ENCODE peak calls at places on chromosomes 3 and 15, in six cellular contexts. One of them, this sample, is unnamed.

GRCh38 chr3:5428607-5429516 is 241.4 kb downstream of the EDEM1 start:
- DNase-seq in stimulated activated CD4-positive, alpha-beta T cell treated with anti-CD3 and anti-CD28 coated beads, Interleukin-4, amount 100 ng/mL, for 4 hours: no peak
- DNase-seq in fibroblast of lung: no peak
- DNase-seq in esophagus squamous epithelium: no peak
- DNase-seq in AG09309: no peak
- DNase-seq in NCI-H1105 treated with DMSO at 0.1 percent for 48 hours: no peak
- DNase-seq in this sample: no peak

GRCh38 chr3:52277972-52278509 is 408 bp downstream of the WDR82 start:
- DNase-seq in fibroblast of lung: peak; percentile 44
- DNase-seq in NCI-H1105 treated with DMSO at 0.1 percent for 48 hours: no peak
- DNase-seq in stimulated activated CD4-positive, alpha-beta T cell treated with anti-CD3 and anti-CD28 coated beads, Interleukin-4, amount 100 ng/mL, for 4 hours: peak; percentile 64
- DNase-seq in AG09309: no peak
- DNase-seq in esophagus squamous epithelium: no peak
- DNase-seq in this sample: no peak

GRCh38 chr15:62895139-62895866 is 147.2 kb upstream of the TPM1 start:
- DNase-seq in stimulated activated CD4-positive, alpha-beta T cell treated with anti-CD3 and anti-CD28 coated beads, Interleukin-4, amount 100 ng/mL, for 4 hours: no peak
- DNase-seq in fibroblast of lung: peak; percentile 79
- DNase-seq in NCI-H1105 treated with DMSO at 0.1 percent for 48 hours: no peak
- DNase-seq in esophagus squamous epithelium: no peak
- DNase-seq in AG09309: no peak
- DNase-seq in this sample: no peak

GRCh38 chr15:59170998-59171397 is 35.6 kb upstream of the LDHAL6B start:
- DNase-seq in AG09309: no peak
- DNase-seq in NCI-H1105 treated with DMSO at 0.1 percent for 48 hours: no peak
- DNase-seq in fibroblast of lung: no peak
- DNase-seq in stimulated activated CD4-positive, alpha-beta T cell treated with anti-CD3 and anti-CD28 coated beads, Interleukin-4, amount 100 ng/mL, for 4 hours: no peak
- DNase-seq in esophagus squamous epithelium: no peak
- DNase-seq in this sample: no peak

GRCh38 chr3:157533298-157533870 is 30.2 kb upstream of the VEPH1 start:
- DNase-seq in stimulated activated CD4-positive, alpha-beta T cell treated with anti-CD3 and anti-CD28 coated beads, Interleukin-4, amount 100 ng/mL, for 4 hours: no peak
- DNase-seq in AG09309: peak; percentile 76
- DNase-seq in esophagus squamous epithelium: no peak
- DNase-seq in fibroblast of lung: peak; percentile 83
- DNase-seq in NCI-H1105 treated with DMSO at 0.1 percent for 48 hours: no peak
- DNase-seq in this sample: no peak

GRCh38 chr15:69341356-69341755 is 42.6 kb downstream of the PAQR5 start:
- DNase-seq in AG09309: no peak
- DNase-seq in esophagus squamous epithelium: no peak
- DNase-seq in fibroblast of lung: no peak
- DNase-seq in NCI-H1105 treated with DMSO at 0.1 percent for 48 hours: no peak
- DNase-seq in stimulated activated CD4-positive, alpha-beta T cell treated with anti-CD3 and anti-CD28 coated beads, Interleukin-4, amount 100 ng/mL, for 4 hours: no peak
- DNase-seq in this sample: no peak

GRCh38 chr15:30956216-30956803 is 35.1 kb downstream of the MTMR10 start:
- DNase-seq in fibroblast of lung: peak; percentile 17
- DNase-seq in AG09309: peak; percentile 4
- DNase-seq in stimulated activated CD4-positive, alpha-beta T cell treated with anti-CD3 and anti-CD28 coated beads, Interleukin-4, amount 100 ng/mL, for 4 hours: no peak
- DNase-seq in NCI-H1105 treated with DMSO at 0.1 percent for 48 hours: no peak
- DNase-seq in esophagus squamous epithelium: no peak
- DNase-seq in this sample: no peak

GRCh38 chr15:40344631-40345120 is 3.9 kb upstream of the CCDC9B start:
- DNase-seq in NCI-H1105 treated with DMSO at 0.1 percent for 48 hours: peak; percentile 34
- DNase-seq in esophagus squamous epithelium: no peak
- DNase-seq in fibroblast of lung: peak; percentile 61
- DNase-seq in AG09309: no peak
- DNase-seq in stimulated activated CD4-positive, alpha-beta T cell treated with anti-CD3 and anti-CD28 coated beads, Interleukin-4, amount 100 ng/mL, for 4 hours: peak; percentile 60
- DNase-seq in this sample: no peak

GRCh38 chr3:107824822-107825371 is 265.9 kb downstream of the CD47 start:
- DNase-seq in AG09309: no peak
- DNase-seq in fibroblast of lung: no peak
- DNase-seq in NCI-H1105 treated with DMSO at 0.1 percent for 48 hours: no peak
- DNase-seq in esophagus squamous epithelium: no peak
- DNase-seq in stimulated activated CD4-positive, alpha-beta T cell treated with anti-CD3 and anti-CD28 coated beads, Interleukin-4, amount 100 ng/mL, for 4 hours: no peak
- DNase-seq in this sample: no peak

GRCh38 chr15:101258238-101259144 is 6.6 kb upstream of the CHSY1 start:
- DNase-seq in NCI-H1105 treated with DMSO at 0.1 percent for 48 hours: peak; percentile 75
- DNase-seq in stimulated activated CD4-positive, alpha-beta T cell treated with anti-CD3 and anti-CD28 coated beads, Interleukin-4, amount 100 ng/mL, for 4 hours: peak; percentile 43
- DNase-seq in fibroblast of lung: peak; percentile 87
- DNase-seq in esophagus squamous epithelium: no peak
- DNase-seq in AG09309: no peak
- DNase-seq in this sample: no peak

GRCh38 chr15:98421419-98422085 is 226.8 kb upstream of the IGF1R start:
- DNase-seq in fibroblast of lung: peak; percentile 30
- DNase-seq in NCI-H1105 treated with DMSO at 0.1 percent for 48 hours: peak; percentile 24
- DNase-seq in AG09309: no peak
- DNase-seq in stimulated activated CD4-positive, alpha-beta T cell treated with anti-CD3 and anti-CD28 coated beads, Interleukin-4, amount 100 ng/mL, for 4 hours: peak; percentile 68
- DNase-seq in esophagus squamous epithelium: no peak
- DNase-seq in this sample: no peak

GRCh38 chr15:91887321-91887720 is 33.8 kb downstream of the SLCO3A1 start:
- DNase-seq in stimulated activated CD4-positive, alpha-beta T cell treated with anti-CD3 and anti-CD28 coated beads, Interleukin-4, amount 100 ng/mL, for 4 hours: no peak
- DNase-seq in NCI-H1105 treated with DMSO at 0.1 percent for 48 hours: no peak
- DNase-seq in fibroblast of lung: no peak
- DNase-seq in esophagus squamous epithelium: no peak
- DNase-seq in AG09309: no peak
- DNase-seq in this sample: no peak